ENCODE peak calls at places on chromosomes 7 and 10, in seven cellular contexts. J, U, Y, F, B, K and R are unnamed samples.

GRCh38 chr10:88228130-88228529 is 355.0 kb downstream of the RNLS start:
- DNase-seq in J (no peak), U (no peak), Y (no peak), F (no peak), B (no peak), K (no peak), R (no peak)

GRCh38 chr7:12571691-12572090 is 1.2 kb downstream of the SCIN start:
- DNase-seq in J (no peak), U (no peak), Y (no peak), F (no peak), B (no peak), K (no peak), R (no peak)

GRCh38 chr7:111137296-111138195 is 46.6 kb downstream of the LRRN3 start:
- DNase-seq in J (peak; percentile 30), U (peak; percentile 3), Y (no peak), F (no peak), B (peak; percentile 20), K (no peak), R (no peak)

GRCh38 chr10:15780353-15781135 is 60.8 kb upstream of the ITGA8 start:
- DNase-seq in J (no peak), U (no peak), Y (no peak), F (no peak), B (peak; percentile 67), K (no peak), R (peak; percentile 4)

GRCh38 chr10:128902031-128902710 is 564.9 kb upstream of the MGMT start:
- DNase-seq in J (no peak), U (no peak), Y (no peak), F (no peak), B (no peak), K (no peak), R (no peak)

GRCh38 chr7:132380065-132380464 is 196.2 kb downstream of the PLXNA4 start:
- DNase-seq in J (no peak), U (peak; percentile 93), Y (peak; percentile 76), F (no peak), B (peak; percentile 46), K (no peak), R (no peak)

GRCh38 chr10:108801775-108802516 is 1121.4 kb downstream of the XPNPEP1 start:
- DNase-seq in J (no peak), U (no peak), Y (no peak), F (no peak), B (no peak), K (no peak), R (no peak)

GRCh38 chr7:26443006-26443405 is 151.3 kb downstream of the SNX10 start:
- DNase-seq in J (no peak), U (no peak), Y (no peak), F (no peak), B (no peak), K (no peak), R (no peak)

GRCh38 chr10:97573021-97573420 is 442 bp downstream of the ANKRD2 start:
- DNase-seq in J (no peak), U (no peak), Y (no peak), F (no peak), B (no peak), K (no peak), R (no peak)

GRCh38 chr7:142992427-142992826 is 30.3 kb upstream of the KEL start:
- DNase-seq in J (no peak), U (no peak), Y (no peak), F (no peak), B (no peak), K (no peak), R (no peak)

GRCh38 chr7:11244149-11244548 is 270.5 kb downstream of the PHF14 start:
- DNase-seq in J (no peak), U (no peak), Y (no peak), F (no peak), B (no peak), K (no peak), R (no peak)

GRCh38 chr7:148621563-148621962 is 31.0 kb downstream of the C7orf33 start:
- DNase-seq in J (no peak), U (no peak), Y (no peak), F (no peak), B (no peak), K (no peak), R (no peak)

GRCh38 chr7:120799147-120799546 is 58.8 kb downstream of the TSPAN12 start:
- DNase-seq in J (no peak), U (no peak), Y (no peak), F (no peak), B (no peak), K (no peak), R (no peak)

GRCh38 chr7:27961255-27961654 is 219.3 kb downstream of the JAZF1 start:
- DNase-seq in J (no peak), U (no peak), Y (no peak), F (no peak), B (no peak), K (no peak), R (no peak)

GRCh38 chr10:16182688-16183087 is 254.1 kb upstream of the PTER start:
- DNase-seq in J (no peak), U (no peak), Y (no peak), F (no peak), B (peak; percentile 52), K (no peak), R (no peak)

GRCh38 chr10:23065549-23065948 is 29.8 kb upstream of the MSRB2 start:
- DNase-seq in J (peak; percentile 69), U (no peak), Y (peak; percentile 94), F (peak; percentile 74), B (peak; percentile 70), K (peak; percentile 85), R (peak; percentile 67)

GRCh38 chr10:69089638-69090599 is 2.0 kb downstream of the SRGN start:
- DNase-seq in J (no peak), U (no peak), Y (peak; percentile 42), F (no peak), B (peak; percentile 46), K (peak; percentile 51), R (peak; percentile 3)

GRCh38 chr10:79020605-79021004 is 48.2 kb upstream of the ZMIZ1 start:
- DNase-seq in J (peak; percentile 20), U (no peak), Y (no peak), F (peak; percentile 8), B (no peak), K (no peak), R (no peak)

GRCh38 chr7:1545417-1546246 is 10.4 kb downstream of the TMEM184A start:
- DNase-seq in J (no peak), U (no peak), Y (no peak), F (no peak), B (no peak), K (no peak), R (no peak)

GRCh38 chr10:34116780-34117179 is 698.3 kb downstream of the PARD3 start:
- DNase-seq in J (no peak), U (no peak), Y (no peak), F (no peak), B (no peak), K (no peak), R (no peak)

GRCh38 chr7:135334830-135335543 is 101.3 kb downstream of the STRA8 start:
- DNase-seq in J (no peak), U (no peak), Y (no peak), F (no peak), B (no peak), K (no peak), R (no peak)

GRCh38 chr7:139973091-139973490 is 89.7 kb downstream of the PARP12 start:
- DNase-seq in J (no peak), U (no peak), Y (no peak), F (no peak), B (no peak), K (no peak), R (no peak)

DNA sequence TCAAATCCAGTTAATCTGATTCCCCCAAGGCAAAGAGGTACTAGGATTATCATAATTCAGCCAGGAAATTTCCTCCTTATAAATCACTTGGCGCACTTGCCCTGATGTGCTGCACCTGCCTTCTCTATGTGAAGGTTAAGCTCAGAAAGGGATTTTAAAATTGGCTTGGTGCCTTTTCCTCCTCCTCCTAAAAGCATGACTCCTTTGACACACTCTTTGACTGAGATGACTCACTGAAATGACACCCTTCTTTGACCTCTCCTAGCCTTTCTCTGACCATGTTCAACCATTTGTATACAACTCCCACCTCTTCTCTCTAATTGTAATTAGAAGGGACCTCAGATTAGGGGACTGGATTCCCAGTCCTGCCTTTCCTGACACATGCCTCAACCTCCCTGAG is 46.5 kb downstream of the ABLIM1 start:
- DNase-seq in J (no peak), U (no peak), Y (no peak), F (no peak), B (no peak), K (no peak), R (no peak)
- H3K27ac ChIP-seq in J (no peak overlapping the region), U (no peak overlapping the region), Y (no peak overlapping the region), F (no peak overlapping the region), B (no peak overlapping the region), K (peak overlapping the region; percentile 83), R (no peak overlapping the region)

DNA sequence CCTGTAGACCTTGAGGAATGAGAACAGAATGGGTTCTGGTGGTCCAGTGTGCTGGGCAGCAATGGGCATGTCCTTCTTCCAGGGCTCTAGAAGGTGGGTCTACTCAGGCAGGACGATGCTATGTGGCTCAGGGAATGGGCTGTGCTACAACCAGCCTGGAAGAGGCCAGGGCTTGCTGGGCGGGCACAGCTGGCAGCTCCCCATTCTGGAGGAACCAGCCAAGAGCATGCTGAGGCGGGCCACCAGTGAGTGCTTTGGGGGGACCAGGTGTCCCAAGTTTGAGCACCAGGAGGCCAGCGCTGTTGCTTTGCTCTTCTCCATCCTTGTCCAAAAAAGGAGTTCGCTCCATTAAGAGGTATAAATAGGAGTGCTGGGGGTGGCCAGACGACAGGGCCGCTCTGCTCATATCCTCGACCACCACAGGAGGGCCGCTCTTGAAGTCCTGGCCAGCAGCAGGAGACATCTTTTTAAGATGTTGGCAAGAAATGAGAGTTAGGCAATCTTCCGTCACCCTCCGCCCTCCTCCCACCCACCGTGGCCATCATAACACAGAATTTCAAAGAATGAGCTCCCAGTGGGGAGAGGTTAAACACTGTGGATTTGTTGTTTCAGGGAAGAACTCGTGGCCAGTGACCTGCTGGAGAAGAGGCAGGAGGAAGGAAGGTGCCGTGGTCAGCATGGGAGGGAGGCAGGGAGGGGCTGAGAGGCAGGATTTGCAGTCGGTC is 141.3 kb downstream of the GRK5 start:
- DNase-seq in J (no peak), U (no peak), Y (no peak), F (peak; percentile 38), B (no peak), K (no peak), R (no peak)
- H3K27ac ChIP-seq in J (peak overlapping the region; percentile 62), U (no peak overlapping the region), Y (no peak overlapping the region), F (peak overlapping the region; percentile 41), B (peak overlapping the region; percentile 53), K (peak overlapping the region; percentile 79), R (no peak overlapping the region)

GRCh38 chr10:80185522-80186299 is 19.6 kb downstream of the ANXA11 start:
- DNase-seq in J (no peak), U (no peak), Y (no peak), F (no peak), B (no peak), K (no peak), R (no peak)
- H3K27ac ChIP-seq in J (no peak overlapping the region), U (no peak overlapping the region), Y (no peak overlapping the region), F (no peak overlapping the region), B (peak overlapping the region; percentile 8), K (peak overlapping the region; percentile 100), R (no peak overlapping the region)

DNA sequence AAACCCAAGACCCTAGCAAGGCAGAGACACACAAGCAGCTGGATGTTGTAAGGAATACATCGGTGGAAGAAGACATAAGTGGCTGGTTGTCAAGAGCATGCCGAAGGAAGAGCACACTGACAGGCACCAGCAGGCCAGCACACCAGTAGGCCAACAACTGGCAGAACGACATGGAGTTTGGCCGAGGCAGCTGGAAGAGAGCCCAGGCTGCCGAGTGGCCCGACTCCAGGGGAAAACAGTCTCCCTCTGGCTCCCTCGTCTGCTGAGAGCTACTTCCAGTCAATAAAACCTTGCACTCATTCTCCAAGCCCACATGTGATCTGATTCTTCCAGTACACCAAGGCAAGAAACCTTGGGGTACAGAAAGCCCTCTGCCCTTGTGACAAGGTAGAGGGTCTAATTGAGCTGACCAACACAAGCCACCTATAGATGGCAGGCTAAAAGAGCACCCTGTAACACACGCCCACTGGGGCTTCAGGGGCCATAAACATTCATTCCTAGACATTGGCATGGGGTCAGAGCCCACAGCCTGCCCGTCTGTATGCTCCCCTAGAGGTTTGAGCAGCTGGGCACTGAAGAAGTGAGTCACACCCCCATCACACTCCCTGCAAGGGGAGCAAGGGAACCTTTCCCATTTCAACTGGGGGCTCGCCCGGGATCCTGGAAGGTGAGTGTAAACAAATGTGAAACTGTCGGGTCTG is 14.7 kb upstream of the TNS3 start:
- DNase-seq in J (no peak), U (peak; percentile 49), Y (no peak), F (no peak), B (no peak), K (peak; percentile 40), R (peak; percentile 46)
- H3K27ac ChIP-seq in J (no peak overlapping the region), U (no peak overlapping the region), Y (no peak overlapping the region), F (no peak overlapping the region), B (peak overlapping the region; percentile 72), K (no peak overlapping the region), R (no peak overlapping the region)